ENCODE peak calls at places on chromosomes 11 and 22, in eight cellular contexts. One of them, this sample, is unnamed.

GRCh38 chr11:48116843-48117242 is 99.8 kb upstream of the OR4B1 start:
- DNase-seq in stomach: no peak
- DNase-seq in mesendoderm: peak
- DNase-seq in A549: peak
- DNase-seq in psoas muscle: no peak
- DNase-seq in transverse colon: no peak
- DNase-seq in adrenal gland: no peak
- DNase-seq in MM.1S: peak
- DNase-seq in this sample: no peak

GRCh38 chr11:119367661-119368120 is 13.8 kb downstream of the USP2 start:
- DNase-seq in stomach: no peak
- DNase-seq in mesendoderm: no peak
- DNase-seq in A549: no peak
- DNase-seq in psoas muscle: no peak
- DNase-seq in transverse colon: no peak
- DNase-seq in adrenal gland: peak
- DNase-seq in MM.1S: no peak
- DNase-seq in this sample: no peak

GRCh38 chr11:71211631-71212030 is 40.7 kb downstream of the SHANK2 start:
- DNase-seq in stomach: no peak
- DNase-seq in mesendoderm: no peak
- DNase-seq in A549: no peak
- DNase-seq in psoas muscle: no peak
- DNase-seq in transverse colon: no peak
- DNase-seq in adrenal gland: no peak
- DNase-seq in MM.1S: no peak
- DNase-seq in this sample: no peak

GRCh38 chr11:122342089-122342749 is 226.2 kb upstream of the BLID start:
- DNase-seq in stomach: no peak
- DNase-seq in mesendoderm: no peak
- DNase-seq in A549: peak
- DNase-seq in psoas muscle: no peak
- DNase-seq in transverse colon: no peak
- DNase-seq in adrenal gland: no peak
- DNase-seq in MM.1S: no peak
- DNase-seq in this sample: no peak

GRCh38 chr11:64859542-64860414 is 15.3 kb upstream of the CDC42BPG start:
- DNase-seq in stomach: no peak
- DNase-seq in mesendoderm: no peak
- DNase-seq in A549: no peak
- DNase-seq in psoas muscle: no peak
- DNase-seq in transverse colon: peak
- DNase-seq in adrenal gland: no peak
- DNase-seq in MM.1S: peak
- DNase-seq in this sample: no peak

GRCh38 chr11:127223026-127223425 is 222.5 kb upstream of the KIRREL3 start:
- DNase-seq in stomach: no peak
- DNase-seq in mesendoderm: peak
- DNase-seq in A549: no peak
- DNase-seq in psoas muscle: no peak
- DNase-seq in transverse colon: no peak
- DNase-seq in adrenal gland: no peak
- DNase-seq in MM.1S: no peak
- DNase-seq in this sample: no peak

GRCh38 chr11:69645801-69646492 is 5.0 kb downstream of the CCND1 start:
- DNase-seq in stomach: no peak
- DNase-seq in mesendoderm: no peak
- DNase-seq in A549: no peak
- DNase-seq in psoas muscle: no peak
- DNase-seq in transverse colon: no peak
- DNase-seq in adrenal gland: no peak
- DNase-seq in MM.1S: no peak
- DNase-seq in this sample: no peak

GRCh38 chr11:11857769-11858168 is 16.0 kb downstream of the USP47 start:
- DNase-seq in stomach: no peak
- DNase-seq in mesendoderm: peak
- DNase-seq in A549: peak
- DNase-seq in psoas muscle: no peak
- DNase-seq in transverse colon: no peak
- DNase-seq in adrenal gland: no peak
- DNase-seq in MM.1S: no peak
- DNase-seq in this sample: no peak

GRCh38 chr11:85886089-85887056 is 31.2 kb downstream of the CCDC83 start:
- DNase-seq in stomach: no peak
- DNase-seq in mesendoderm: no peak
- DNase-seq in A549: no peak
- DNase-seq in psoas muscle: no peak
- DNase-seq in transverse colon: no peak
- DNase-seq in adrenal gland: no peak
- DNase-seq in MM.1S: no peak
- DNase-seq in this sample: no peak

GRCh38 chr11:17828311-17828751 is 93.8 kb downstream of the KCNC1 start:
- DNase-seq in stomach: peak
- DNase-seq in mesendoderm: no peak
- DNase-seq in A549: no peak
- DNase-seq in psoas muscle: peak
- DNase-seq in transverse colon: peak
- DNase-seq in adrenal gland: peak
- DNase-seq in MM.1S: no peak
- DNase-seq in this sample: no peak

GRCh38 chr22:41805639-41806038 is 5.2 kb downstream of the CCDC134 start:
- DNase-seq in stomach: no peak
- DNase-seq in mesendoderm: no peak
- DNase-seq in A549: no peak
- DNase-seq in psoas muscle: no peak
- DNase-seq in transverse colon: no peak
- DNase-seq in adrenal gland: no peak
- DNase-seq in MM.1S: no peak
- DNase-seq in this sample: no peak

GRCh38 chr11:106017088-106017487 is 5.0 kb downstream of the MSANTD4 start:
- DNase-seq in stomach: no peak
- DNase-seq in mesendoderm: no peak
- DNase-seq in A549: no peak
- DNase-seq in psoas muscle: no peak
- DNase-seq in transverse colon: no peak
- DNase-seq in adrenal gland: no peak
- DNase-seq in MM.1S: no peak
- DNase-seq in this sample: no peak

GRCh38 chr11:36635463-36635862 is 37.4 kb upstream of the RAG2 start:
- DNase-seq in stomach: no peak
- DNase-seq in mesendoderm: no peak
- DNase-seq in A549: no peak
- DNase-seq in psoas muscle: no peak
- DNase-seq in transverse colon: no peak
- DNase-seq in adrenal gland: no peak
- DNase-seq in MM.1S: no peak
- DNase-seq in this sample: no peak

GRCh38 chr11:120929090-120929489 is 94.8 kb upstream of the TBCEL start:
- DNase-seq in stomach: no peak
- DNase-seq in mesendoderm: no peak
- DNase-seq in A549: no peak
- DNase-seq in psoas muscle: no peak
- DNase-seq in transverse colon: no peak
- DNase-seq in adrenal gland: no peak
- DNase-seq in MM.1S: no peak
- DNase-seq in this sample: no peak

GRCh38 chr11:46920709-46921108 is 2.4 kb upstream of the LRP4 start:
- DNase-seq in stomach: no peak
- DNase-seq in mesendoderm: no peak
- DNase-seq in A549: peak
- DNase-seq in psoas muscle: peak
- DNase-seq in transverse colon: peak
- DNase-seq in adrenal gland: peak
- DNase-seq in MM.1S: no peak
- DNase-seq in this sample: no peak
- H3K27ac ChIP-seq in stomach: no peak
- H3K27ac ChIP-seq in mesendoderm: no peak
- H3K27ac ChIP-seq in A549: peak
- H3K27ac ChIP-seq in psoas muscle: peak
- H3K27ac ChIP-seq in transverse colon: peak
- H3K27ac ChIP-seq in adrenal gland: peak
- H3K27ac ChIP-seq in MM.1S: no peak
- H3K27ac ChIP-seq in this sample: no peak

GRCh38 chr11:44607324-44607962 is 42.0 kb downstream of the CD82 start:
- DNase-seq in stomach: no peak
- DNase-seq in mesendoderm: no peak
- DNase-seq in A549: no peak
- DNase-seq in psoas muscle: no peak
- DNase-seq in transverse colon: no peak
- DNase-seq in adrenal gland: no peak
- DNase-seq in MM.1S: no peak
- DNase-seq in this sample: no peak

GRCh38 chr11:44604171-44604581 is 38.7 kb downstream of the CD82 start:
- DNase-seq in stomach: no peak
- DNase-seq in mesendoderm: no peak
- DNase-seq in A549: no peak
- DNase-seq in psoas muscle: no peak
- DNase-seq in transverse colon: no peak
- DNase-seq in adrenal gland: no peak
- DNase-seq in MM.1S: no peak
- DNase-seq in this sample: no peak

GRCh38 chr11:44606472-44606871 is 41.0 kb downstream of the CD82 start:
- DNase-seq in stomach: no peak
- DNase-seq in mesendoderm: no peak
- DNase-seq in A549: no peak
- DNase-seq in psoas muscle: no peak
- DNase-seq in transverse colon: no peak
- DNase-seq in adrenal gland: no peak
- DNase-seq in MM.1S: no peak
- DNase-seq in this sample: no peak

GRCh38 chr11:44605965-44606364 is 40.5 kb downstream of the CD82 start:
- DNase-seq in stomach: no peak
- DNase-seq in mesendoderm: no peak
- DNase-seq in A549: no peak
- DNase-seq in psoas muscle: no peak
- DNase-seq in transverse colon: no peak
- DNase-seq in adrenal gland: no peak
- DNase-seq in MM.1S: no peak
- DNase-seq in this sample: no peak

DNA sequence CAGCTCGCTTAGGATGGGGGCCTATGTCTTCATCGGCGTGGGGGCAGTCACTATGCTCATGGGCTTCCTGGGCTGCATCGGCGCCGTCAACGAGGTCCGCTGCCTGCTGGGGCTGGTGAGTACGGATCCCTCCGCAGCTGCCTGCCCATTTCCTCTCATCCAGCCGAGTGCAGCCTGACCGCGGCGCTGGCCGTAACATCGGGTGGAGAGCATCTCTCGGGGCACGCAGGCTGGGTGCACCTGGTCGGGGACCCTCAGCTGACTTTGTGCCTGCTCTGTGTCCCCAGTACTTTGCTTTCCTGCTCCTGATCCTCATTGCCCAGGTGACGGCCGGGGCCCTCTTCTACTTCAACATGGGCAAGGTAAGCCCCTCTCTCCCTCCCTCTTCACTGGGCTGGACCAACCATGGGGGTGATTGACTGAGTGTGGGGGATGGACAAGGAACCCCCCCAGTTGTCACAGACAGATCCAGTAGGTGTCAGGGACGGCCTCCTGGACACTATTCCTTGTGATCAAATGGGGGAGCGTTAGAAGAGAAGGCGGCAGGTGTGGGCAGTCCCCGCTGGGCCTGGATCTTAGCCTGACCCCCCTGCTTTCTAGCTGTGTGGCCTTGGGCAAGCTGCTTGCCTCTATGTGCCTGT is 39.7 kb downstream of the CD82 start:
- DNase-seq in stomach: no peak
- DNase-seq in mesendoderm: no peak
- DNase-seq in A549: no peak
- DNase-seq in psoas muscle: no peak
- DNase-seq in transverse colon: no peak
- DNase-seq in adrenal gland: no peak
- DNase-seq in MM.1S: no peak
- DNase-seq in this sample: no peak
- H3K27ac ChIP-seq in stomach: no peak
- H3K27ac ChIP-seq in mesendoderm: no peak
- H3K27ac ChIP-seq in A549: no peak
- H3K27ac ChIP-seq in psoas muscle: no peak
- H3K27ac ChIP-seq in transverse colon: no peak
- H3K27ac ChIP-seq in adrenal gland: no peak
- H3K27ac ChIP-seq in MM.1S: no peak
- H3K27ac ChIP-seq in this sample: no peak

DNA sequence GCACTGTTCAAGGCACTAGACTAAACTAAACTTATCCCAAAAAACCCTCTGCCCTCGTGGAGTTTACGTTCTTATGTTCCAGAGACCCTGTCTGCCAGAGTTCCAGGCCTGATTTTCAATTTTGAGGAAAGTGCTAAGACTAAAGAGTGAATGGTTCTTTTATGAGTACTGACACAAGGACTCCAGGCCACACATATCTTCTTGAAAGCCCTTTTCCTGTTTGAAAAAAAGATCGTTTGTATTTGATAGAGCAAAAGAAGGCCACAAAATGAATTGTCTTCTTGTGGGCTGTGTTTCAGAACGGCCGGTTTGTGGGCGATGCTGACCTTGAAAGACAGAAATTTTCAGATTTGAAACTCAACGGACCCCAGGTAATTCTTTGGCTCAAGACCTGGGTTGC is 32.1 kb downstream of the CTNND1 start:
- DNase-seq in stomach: no peak
- DNase-seq in mesendoderm: no peak
- DNase-seq in A549: no peak
- DNase-seq in psoas muscle: no peak
- DNase-seq in transverse colon: no peak
- DNase-seq in adrenal gland: no peak
- DNase-seq in MM.1S: no peak
- DNase-seq in this sample: no peak
- H3K27ac ChIP-seq in stomach: peak
- H3K27ac ChIP-seq in mesendoderm: no peak
- H3K27ac ChIP-seq in A549: peak
- H3K27ac ChIP-seq in psoas muscle: peak
- H3K27ac ChIP-seq in transverse colon: peak
- H3K27ac ChIP-seq in adrenal gland: peak
- H3K27ac ChIP-seq in MM.1S: no peak
- H3K27ac ChIP-seq in this sample: no peak

DNA sequence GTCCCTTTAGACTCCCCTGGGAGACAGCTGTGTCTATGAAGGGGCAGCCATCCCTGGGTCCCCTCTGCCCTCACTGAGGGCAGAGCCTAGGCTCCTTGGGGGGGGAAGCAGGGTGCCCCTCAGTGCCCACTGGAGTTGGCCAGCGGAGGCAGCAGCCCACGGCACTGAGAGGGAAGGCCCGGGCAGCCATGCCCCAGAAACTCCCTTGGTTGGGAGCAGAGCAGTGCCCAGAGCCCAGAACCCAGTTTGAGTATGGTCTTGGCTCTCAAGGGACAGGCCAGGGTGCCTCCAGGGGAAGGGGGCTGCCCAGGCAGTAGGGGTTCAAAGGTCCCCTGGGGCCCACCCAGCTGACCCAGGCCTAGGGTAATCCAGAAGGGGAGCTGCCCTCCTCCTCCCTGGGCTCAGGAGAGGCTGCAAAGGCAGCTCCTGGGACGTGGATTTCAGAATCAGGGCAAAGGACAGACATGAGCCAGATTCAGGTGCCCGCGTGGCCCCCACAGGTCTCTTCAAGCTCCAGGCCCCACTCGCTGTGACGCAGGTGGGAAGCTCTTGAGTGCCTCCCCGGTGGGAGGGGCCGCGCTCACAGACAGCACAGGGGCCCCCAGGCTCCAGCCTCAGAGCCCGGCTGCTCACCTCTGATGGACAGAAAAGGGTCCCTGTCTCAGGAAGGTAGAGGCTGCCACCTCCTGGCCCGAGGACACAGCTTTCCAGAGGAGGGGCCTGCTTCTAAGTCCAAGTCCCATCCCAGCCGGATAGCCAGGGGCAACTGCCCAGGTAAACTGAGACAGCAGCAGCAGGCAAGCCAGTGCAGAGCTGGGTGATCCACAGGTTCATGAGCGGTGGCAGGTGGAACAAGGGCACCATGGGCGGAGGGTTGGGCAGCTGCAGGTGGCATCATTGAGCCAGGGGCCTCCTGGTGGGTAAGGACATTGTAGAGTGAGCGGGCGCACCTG is 2.6 kb downstream of the C11orf21 start:
- DNase-seq in stomach: peak
- DNase-seq in mesendoderm: peak
- DNase-seq in A549: peak
- DNase-seq in psoas muscle: no peak
- DNase-seq in transverse colon: peak
- DNase-seq in adrenal gland: peak
- DNase-seq in MM.1S: no peak
- DNase-seq in this sample: no peak
- H3K27ac ChIP-seq in stomach: no peak
- H3K27ac ChIP-seq in mesendoderm: no peak
- H3K27ac ChIP-seq in A549: no peak
- H3K27ac ChIP-seq in psoas muscle: no peak
- H3K27ac ChIP-seq in transverse colon: no peak
- H3K27ac ChIP-seq in adrenal gland: no peak
- H3K27ac ChIP-seq in MM.1S: no peak
- H3K27ac ChIP-seq in this sample: peak